ENCODE peak calls at places on chromosomes 4 and X, in ten cellular contexts. H, T, G, N, M, I, K, P, Q and F are unnamed samples.

GRCh38 chr4:95386410-95386809 is 162.4 kb downstream of the UNC5C start:
- DNase-seq in I (no peak), K (no peak), T (no peak), Q (no peak), G (no peak), M (no peak), H (no peak), P (no peak), N (no peak), F (peak; percentile 81)

GRCh38 chr4:4256799-4257198 is 8.8 kb upstream of the TMEM128 start:
- DNase-seq in K (no peak), P (no peak), G (peak; percentile 17), H (no peak), N (no peak), T (no peak), M (no peak), I (no peak), Q (no peak), F (peak; percentile 7)

GRCh38 chrX:29478336-29479069 is 736.9 kb upstream of the MAGEB2 start:
- DNase-seq in Q (no peak), H (no peak), K (no peak), T (peak; percentile 15), P (no peak), N (peak; percentile 13), G (peak; percentile 74), I (no peak), M (peak; percentile 0), F (peak; percentile 60)

GRCh38 chr4:26124753-26125236 is 196.0 kb upstream of the RBPJ start:
- DNase-seq in K (no peak), T (no peak), G (no peak), M (peak; percentile 36), Q (no peak), N (no peak), I (no peak), P (no peak), H (no peak), F (peak; percentile 20)

GRCh38 chr4:163681208-163681821 is 186.8 kb downstream of the TMA16 start:
- DNase-seq in K (peak; percentile 2), T (peak; percentile 11), G (peak; percentile 70), I (no peak), N (no peak), M (peak; percentile 28), H (no peak), Q (no peak), P (peak; percentile 37), F (peak; percentile 87)

GRCh38 chrX:79325263-79325958 is 41.7 kb downstream of the ITM2A start:
- DNase-seq in I (no peak), M (no peak), P (peak; percentile 33), H (no peak), G (no peak), K (peak; percentile 1), Q (no peak), T (no peak), N (no peak), F (peak; percentile 17)

GRCh38 chr4:11042760-11043159 is 358.2 kb upstream of the CLNK start:
- DNase-seq in T (no peak), P (no peak), M (no peak), Q (no peak), K (no peak), H (no peak), I (no peak), N (no peak), G (no peak), F (no peak)

GRCh38 chrX:122703762-122704161 is 480.3 kb upstream of the GRIA3 start:
- DNase-seq in I (no peak), Q (no peak), N (peak; percentile 25), P (no peak), M (peak; percentile 5), T (no peak), H (no peak), K (no peak), G (no peak), F (peak; percentile 1)

GRCh38 chr4:15556533-15556932 is 86.9 kb downstream of the CC2D2A start:
- DNase-seq in K (no peak), N (no peak), M (no peak), G (no peak), Q (no peak), H (no peak), I (no peak), T (peak; percentile 54), P (no peak), F (no peak)

GRCh38 chr4:15552557-15553362 is 83.1 kb downstream of the CC2D2A start:
- DNase-seq in N (no peak), T (no peak), K (no peak), Q (no peak), H (no peak), P (no peak), G (no peak), I (no peak), M (no peak), F (no peak)

GRCh38 chr4:15562114-15562513 is 92.4 kb downstream of the CC2D2A start:
- DNase-seq in P (no peak), I (no peak), T (no peak), Q (no peak), H (no peak), K (no peak), G (no peak), N (peak; percentile 20), M (no peak), F (no peak)

GRCh38 chr4:15562623-15563022 is 92.5 kb downstream of the FBXL5 start:
- DNase-seq in M (peak; percentile 13), K (no peak), P (no peak), N (no peak), I (no peak), G (no peak), Q (no peak), T (no peak), H (no peak), F (no peak)

DNA sequence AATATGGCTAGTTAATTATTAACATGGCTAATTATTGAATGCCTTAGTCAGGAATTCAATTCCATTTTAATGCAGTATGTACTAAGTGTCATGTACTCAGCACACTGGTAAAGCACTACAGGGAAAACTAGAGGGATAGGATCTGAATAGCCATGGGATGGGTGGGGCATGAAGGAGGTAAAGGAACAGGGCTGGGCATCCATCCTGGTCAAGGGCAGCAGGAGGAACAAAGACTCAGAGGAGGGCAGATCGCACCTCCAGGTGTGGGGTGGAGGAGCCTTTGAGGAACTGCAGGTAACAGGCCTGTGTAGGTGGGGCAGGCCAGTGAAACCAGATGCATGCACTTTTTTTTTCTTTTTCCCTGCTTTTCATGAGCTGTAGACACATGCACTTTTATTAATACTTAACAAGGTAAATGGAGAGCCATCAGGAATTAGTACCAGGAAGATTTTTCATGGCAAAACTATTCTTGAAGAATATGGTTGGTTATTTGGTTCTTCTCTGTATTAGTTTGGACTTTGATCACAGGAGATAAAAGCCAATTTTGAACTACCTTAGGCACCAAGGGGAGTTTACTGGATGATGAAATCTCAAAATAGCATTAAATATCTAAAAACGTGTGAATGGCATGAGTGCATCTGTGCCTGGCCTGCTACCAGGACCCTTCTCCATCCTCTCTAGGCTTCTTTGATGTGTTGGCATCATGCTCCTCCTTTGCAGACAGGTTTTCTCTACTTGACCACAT is 88.3 kb downstream of the CC2D2A start:
- DNase-seq in H (no peak), K (no peak), M (peak; percentile 12), N (no peak), G (no peak), Q (no peak), P (no peak), I (no peak), T (no peak), F (no peak)
- H3K36me3 ChIP-seq in H (no peaks in the 10 kb centered on the region), K (no peaks in the 10 kb centered on the region), M (peaks cover 1% of the 10 kb centered on the region), N (peaks cover 6% of the 10 kb centered on the region), G (peaks cover 4% of the 10 kb centered on the region), Q (peaks cover 4% of the 10 kb centered on the region), P (no peaks in the 10 kb centered on the region), I (no peaks in the 10 kb centered on the region), T (no peaks in the 10 kb centered on the region), F (no peaks in the 10 kb centered on the region)

GRCh38 chr4:139522457-139522856 is 33.6 kb downstream of the SETD7 start:
- DNase-seq in Q (no peak), M (no peak), P (no peak), G (no peak), T (no peak), K (no peak), N (no peak), H (no peak), I (no peak), F (peak; percentile 65)
- H3K36me3 ChIP-seq in Q (peaks cover 5% of the 10 kb centered on the region), M (peaks cover 15% of the 10 kb centered on the region), P (no peaks in the 10 kb centered on the region), G (peaks cover 63% of the 10 kb centered on the region), T (peaks cover 44% of the 10 kb centered on the region), K (no peaks in the 10 kb centered on the region), N (peaks cover 9% of the 10 kb centered on the region), H (peaks cover 9% of the 10 kb centered on the region), I (peaks cover 3% of the 10 kb centered on the region), F (no peaks in the 10 kb centered on the region)

GRCh38 chrX:1502853-1503252 is 34.1 kb downstream of the P2RY8 start:
- DNase-seq in H (no peak), G (no peak), I (no peak), P (no peak), K (no peak), Q (no peak), T (no peak), M (no peak), N (no peak), F (no peak)

GRCh38 chrX:1496076-1496475 is 40.9 kb downstream of the P2RY8 start:
- DNase-seq in H (no peak), I (no peak), M (no peak), T (no peak), P (no peak), N (no peak), G (no peak), Q (peak; percentile 22), K (no peak), F (no peak)

GRCh38 chrX:1502241-1502640 is 34.7 kb downstream of the P2RY8 start:
- DNase-seq in G (no peak), Q (no peak), M (no peak), K (no peak), I (no peak), H (no peak), N (no peak), P (no peak), T (no peak), F (no peak)

GRCh38 chrX:1506916-1507315 is 30.1 kb downstream of the P2RY8 start:
- DNase-seq in N (no peak), P (no peak), M (no peak), H (no peak), Q (no peak), I (no peak), T (no peak), G (no peak), K (no peak), F (no peak)

DNA sequence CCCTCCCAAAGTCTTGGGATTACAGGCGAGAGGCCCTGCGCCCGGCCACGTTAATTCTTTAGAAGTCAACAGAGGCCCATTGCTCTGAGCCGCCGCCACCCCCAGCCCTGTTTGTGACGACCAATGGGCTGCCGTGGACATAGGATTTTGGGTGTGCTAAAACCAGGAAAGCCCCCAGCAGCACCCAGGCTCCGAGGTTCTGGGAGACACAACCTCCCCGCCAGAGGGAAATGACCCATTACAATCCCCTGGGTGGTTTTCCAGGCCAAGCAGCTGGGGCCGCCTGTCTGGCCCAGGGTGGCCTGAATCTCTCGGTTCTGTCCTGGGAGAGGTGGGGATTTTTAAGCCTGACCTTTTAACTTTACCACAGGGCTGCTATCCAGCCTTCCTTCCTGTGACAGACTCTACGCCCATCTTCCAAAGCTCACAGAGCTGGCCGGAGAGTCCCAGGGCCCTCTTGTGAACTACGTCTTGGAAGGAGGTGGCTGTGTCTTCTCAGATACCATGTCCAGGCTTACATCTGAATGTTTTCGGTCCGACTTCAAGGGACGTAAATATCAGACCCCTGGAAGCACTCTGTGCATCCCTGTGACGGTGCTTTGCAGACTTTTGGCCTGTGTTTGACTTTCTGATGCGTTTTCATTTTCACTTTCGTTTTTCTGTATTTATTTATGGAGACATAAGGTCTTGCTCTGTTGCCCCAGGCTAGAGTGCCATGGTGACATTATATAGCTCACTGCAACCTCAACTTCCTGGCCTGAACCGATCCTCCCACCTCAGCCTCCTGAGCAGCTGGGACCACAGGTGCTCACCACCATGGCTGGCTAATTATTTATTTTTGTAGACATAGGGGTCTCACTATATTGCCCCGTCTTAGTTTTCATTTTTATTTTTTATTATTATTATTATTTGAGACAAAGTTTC is 36.0 kb downstream of the P2RY8 start:
- DNase-seq in K (peak; percentile 10), N (no peak), T (no peak), Q (no peak), I (no peak), P (no peak), M (no peak), H (no peak), G (no peak), F (no peak)
- H3K36me3 ChIP-seq in K (peaks cover 9% of the 10 kb centered on the region), N (no peaks in the 10 kb centered on the region), T (no peaks in the 10 kb centered on the region), Q (no peaks in the 10 kb centered on the region), I (no peaks in the 10 kb centered on the region), P (peaks cover 7% of the 10 kb centered on the region), M (no peaks in the 10 kb centered on the region), H (no peaks in the 10 kb centered on the region), G (no peaks in the 10 kb centered on the region), F (no peaks in the 10 kb centered on the region)

GRCh38 chr4:73086095-73086869 is 16.8 kb upstream of the COX18 start:
- DNase-seq in I (no peak), M (no peak), N (no peak), Q (no peak), T (no peak), K (no peak), P (no peak), G (no peak), H (no peak), F (no peak)

GRCh38 chr4:73075832-73076231 is 6.3 kb upstream of the COX18 start:
- DNase-seq in I (no peak), G (no peak), N (no peak), M (no peak), H (no peak), K (no peak), Q (no peak), T (no peak), P (no peak), F (no peak)

GRCh38 chr4:73080789-73081188 is 11.3 kb upstream of the COX18 start:
- DNase-seq in M (no peak), T (no peak), I (no peak), Q (no peak), H (no peak), K (no peak), P (no peak), N (peak; percentile 32), G (peak; percentile 12), F (no peak)
- H3K36me3 ChIP-seq in M (peaks cover 6% of the 10 kb centered on the region), T (peaks cover 39% of the 10 kb centered on the region), I (peaks cover 6% of the 10 kb centered on the region), Q (peaks cover 12% of the 10 kb centered on the region), H (peaks cover 6% of the 10 kb centered on the region), K (peaks cover 7% of the 10 kb centered on the region), P (peaks cover 12% of the 10 kb centered on the region), N (peaks cover 2% of the 10 kb centered on the region), G (peaks cover 26% of the 10 kb centered on the region), F (peaks cover 26% of the 10 kb centered on the region)